ENCODE peak calls at places on chromosomes 5 and 9, in ten cellular contexts. B is psoas muscle; X is prostate gland; S is CD4-positive, CD25-positive, alpha-beta regulatory T cell; A is SJSA1; R is neuronal stem cell; U is CD8-positive, alpha-beta memory T cell; K is PC-3; T is WERI-Rb-1; P is colonic mucosa. Z is an unnamed sample. For H3K27me3, the result is how much of the 10 kb centered on the place peaks cover.

GRCh38 chr5:179420476-179420875 is 75.2 kb upstream of the ADAMTS2 start:
- DNase-seq in B (no peak), X (no peak), S (no peak), A (no peak), R (no peak), U (no peak), K (no peak), T (no peak), P (no peak), Z (no peak)

GRCh38 chr5:77396017-77396416 is 96.1 kb downstream of the WDR41 start:
- DNase-seq in B (no peak), X (no peak), S (no peak), A (no peak), R (no peak), U (no peak), K (no peak), T (no peak), P (no peak), Z (no peak)

GRCh38 chr5:165622864-165623536 is 2117.6 kb downstream of the MAT2B start:
- DNase-seq in B (no peak), X (no peak), S (no peak), A (no peak), R (no peak), U (no peak), K (no peak), T (no peak), P (no peak), Z (no peak)

GRCh38 chr5:34691326-34691725 is 35.2 kb downstream of the RAI14 start:
- DNase-seq in B (no peak), X (no peak), S (no peak), A (no peak), R (no peak), U (no peak), K (peak), T (no peak), P (no peak), Z (peak)

GRCh38 chr9:126705767-126706697 is 92.3 kb downstream of the LMX1B start:
- DNase-seq in B (peak), X (peak), S (peak), A (peak), R (no peak), U (peak), K (peak), T (peak), P (peak), Z (peak)

GRCh38 chr5:42423285-42424152 is at the start of gene GHR:
- DNase-seq in B (peak), X (peak), S (no peak), A (peak), R (peak), U (no peak), K (peak), T (peak), P (peak), Z (peak)

GRCh38 chr5:136053336-136054121 is 24.7 kb downstream of the TGFBI start:
- DNase-seq in B (peak), X (no peak), S (no peak), A (peak), R (no peak), U (no peak), K (peak), T (no peak), P (no peak), Z (peak)

GRCh38 chr5:179294891-179295777 is 50.1 kb downstream of the ADAMTS2 start:
- DNase-seq in B (peak), X (no peak), S (no peak), A (no peak), R (no peak), U (no peak), K (no peak), T (no peak), P (no peak), Z (peak)

GRCh38 chr5:116673453-116673852 is 98.8 kb upstream of the SEMA6A start:
- DNase-seq in B (no peak), X (no peak), S (no peak), A (no peak), R (no peak), U (no peak), K (no peak), T (no peak), P (no peak), Z (no peak)

GRCh38 chr9:87271696-87272477 is 225.8 kb upstream of the DAPK1 start:
- DNase-seq in B (no peak), X (no peak), S (no peak), A (peak), R (no peak), U (peak), K (no peak), T (no peak), P (no peak), Z (no peak)

GRCh38 chr5:77620404-77620803 is 18.1 kb downstream of the OTP start:
- DNase-seq in B (no peak), X (no peak), S (no peak), A (no peak), R (no peak), U (no peak), K (peak), T (no peak), P (no peak), Z (no peak)

GRCh38 chr5:159582756-159583523 is 252.7 kb upstream of the IL12B start:
- DNase-seq in B (no peak), X (no peak), S (no peak), A (peak), R (no peak), U (no peak), K (peak), T (no peak), P (no peak), Z (peak)

GRCh38 chr5:76202182-76202581 is 119.0 kb downstream of the SV2C start:
- DNase-seq in B (no peak), X (no peak), S (no peak), A (no peak), R (no peak), U (no peak), K (no peak), T (no peak), P (no peak), Z (no peak)

GRCh38 chr5:135372654-135373381 is 26.2 kb downstream of the MACROH2A1 start:
- DNase-seq in B (no peak), X (no peak), S (no peak), A (no peak), R (no peak), U (no peak), K (no peak), T (no peak), P (no peak), Z (no peak)

GRCh38 chr9:134892820-134893420 is 12.3 kb downstream of the FCN2 start:
- DNase-seq in B (no peak), X (no peak), S (no peak), A (no peak), R (no peak), U (no peak), K (no peak), T (no peak), P (peak), Z (no peak)

GRCh38 chr5:135135530-135136201 is 101.6 kb upstream of the PITX1 start:
- DNase-seq in B (peak), X (no peak), S (no peak), A (no peak), R (no peak), U (no peak), K (peak), T (no peak), P (peak), Z (peak)

GRCh38 chr9:69452110-69452780 is 127.2 kb downstream of the ENTREP1 start:
- DNase-seq in B (no peak), X (no peak), S (no peak), A (no peak), R (peak), U (no peak), K (no peak), T (no peak), P (no peak), Z (no peak)

GRCh38 chr9:128244443-128245226 is 31.2 kb downstream of the GOLGA2 start:
- DNase-seq in B (peak), X (no peak), S (no peak), A (peak), R (no peak), U (no peak), K (no peak), T (no peak), P (peak), Z (peak)

GRCh38 chr9:128243486-128244415 is 32.1 kb downstream of the GOLGA2 start:
- DNase-seq in B (peak), X (no peak), S (no peak), A (no peak), R (no peak), U (no peak), K (no peak), T (no peak), P (no peak), Z (no peak)

GRCh38 chr9:128245293-128246151 is 30.3 kb downstream of the GOLGA2 start:
- DNase-seq in B (peak), X (no peak), S (no peak), A (peak), R (no peak), U (no peak), K (no peak), T (no peak), P (peak), Z (peak)

GRCh38 chr9:128242124-128242523 is 33.7 kb downstream of the GOLGA2 start:
- DNase-seq in B (no peak), X (no peak), S (no peak), A (no peak), R (no peak), U (no peak), K (no peak), T (no peak), P (no peak), Z (no peak)

DNA sequence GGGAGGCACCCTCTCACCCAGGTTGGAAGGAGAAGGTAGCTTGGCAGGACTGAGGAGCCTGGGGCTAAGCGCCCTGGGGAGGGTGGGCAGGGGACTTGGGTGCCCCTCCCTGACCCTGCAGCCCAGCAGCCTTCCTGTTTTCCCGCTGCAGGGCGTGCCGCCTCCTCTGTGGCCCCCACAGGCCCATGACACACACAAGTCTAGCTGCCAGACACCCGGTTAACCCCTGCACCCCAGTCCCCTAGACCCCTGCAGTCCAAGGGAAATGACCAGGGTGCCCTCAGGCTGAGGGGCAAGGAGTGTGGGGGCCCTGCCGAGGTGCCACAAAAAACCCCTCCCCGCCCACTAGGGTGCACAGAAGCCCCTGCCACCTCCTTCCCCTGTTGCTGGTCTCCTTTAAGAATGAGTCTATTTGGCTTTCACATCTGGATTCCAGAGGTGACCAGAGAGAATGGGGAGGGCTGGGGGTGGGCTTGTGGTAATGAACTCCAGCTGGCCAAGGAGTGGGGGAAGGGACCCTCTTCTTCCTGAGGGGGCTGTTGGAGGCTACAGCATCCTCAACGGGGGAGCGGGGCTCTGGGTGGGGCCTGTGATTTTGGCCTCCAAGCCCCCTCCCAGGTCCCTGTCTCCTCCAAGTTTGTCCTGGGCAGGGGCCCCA is 32.9 kb downstream of the GOLGA2 start:
- DNase-seq in B (peak), X (no peak), S (no peak), A (no peak), R (no peak), U (no peak), K (no peak), T (no peak), P (no peak), Z (no peak)
- H3K4me3 ChIP-seq in B (no peak), X (no peak), S (no peak), A (no peak), R (no peak), U (no peak), K (no peak), T (no peak), P (no peak), Z (no peak)

GRCh38 chr5:2695200-2695891 is 56.1 kb downstream of the IRX2 start:
- DNase-seq in B (no peak), X (peak), S (no peak), A (no peak), R (no peak), U (no peak), K (peak), T (peak), P (no peak), Z (peak)
- H3K27me3 ChIP-seq in B (under half), X (under half), S (under half), A (under half), R (under half), U (under half), K (under half), T (under half), P (under half), Z (under half)

GRCh38 chr5:123097483-123097870 is 8.4 kb downstream of the PRDM6 start:
- DNase-seq in B (no peak), X (no peak), S (no peak), A (no peak), R (no peak), U (no peak), K (no peak), T (no peak), P (no peak), Z (no peak)

GRCh38 chr5:123095694-123096120 is 6.7 kb downstream of the PRDM6 start:
- DNase-seq in B (no peak), X (no peak), S (no peak), A (no peak), R (no peak), U (no peak), K (no peak), T (no peak), P (no peak), Z (no peak)

GRCh38 chr5:123093279-123094226 is 4.5 kb downstream of the PRDM6 start:
- DNase-seq in B (no peak), X (no peak), S (no peak), A (no peak), R (no peak), U (no peak), K (no peak), T (no peak), P (no peak), Z (no peak)

GRCh38 chr5:123094227-123094918 is 5.3 kb downstream of the PRDM6 start:
- DNase-seq in B (no peak), X (no peak), S (no peak), A (no peak), R (no peak), U (no peak), K (no peak), T (no peak), P (no peak), Z (no peak)

DNA sequence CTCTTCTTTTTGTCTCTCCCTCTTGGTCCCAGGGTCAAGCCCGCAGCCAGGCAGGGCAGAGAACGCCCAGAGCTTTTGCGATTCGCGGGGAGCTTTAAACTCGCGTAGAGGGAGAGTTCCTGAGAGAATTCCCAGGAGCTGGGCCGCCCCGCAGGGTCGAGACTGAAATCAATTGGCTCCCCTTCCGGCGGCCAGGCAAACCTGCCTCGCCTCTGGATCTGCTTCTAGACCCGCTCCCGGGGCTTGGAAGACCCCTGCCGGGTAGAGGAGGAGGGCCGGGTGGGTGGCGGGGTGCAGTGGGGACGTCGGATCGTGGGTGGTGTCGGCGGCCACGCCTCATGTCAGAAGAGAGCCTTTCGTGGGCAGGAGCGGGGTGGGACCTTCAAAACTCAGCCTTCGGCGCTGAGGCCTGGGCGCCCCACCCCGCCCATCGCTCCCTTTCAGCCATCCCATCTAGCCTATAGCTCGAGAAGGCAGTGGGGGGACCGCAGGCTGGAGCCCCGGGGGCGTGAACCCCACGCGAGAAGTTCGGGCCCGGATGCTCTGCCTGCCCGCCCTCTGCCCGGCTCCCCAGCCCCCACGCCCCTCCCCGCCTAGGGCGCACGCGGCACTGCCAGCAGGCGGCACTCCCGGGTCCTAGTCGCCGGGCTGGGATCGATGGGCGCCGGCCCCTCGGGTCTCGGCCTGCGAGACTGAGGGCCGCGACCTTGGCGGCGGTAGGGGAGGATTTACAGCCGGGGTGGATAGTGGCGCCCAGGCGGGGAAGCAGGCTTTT is 6.1 kb downstream of the PRDM6 start:
- DNase-seq in B (peak), X (no peak), S (no peak), A (no peak), R (no peak), U (no peak), K (no peak), T (no peak), P (no peak), Z (no peak)
- H3K4me3 ChIP-seq in B (peak), X (no peak), S (no peak), A (no peak), R (peak), U (no peak), K (no peak), T (peak), P (no peak), Z (no peak)

DNA sequence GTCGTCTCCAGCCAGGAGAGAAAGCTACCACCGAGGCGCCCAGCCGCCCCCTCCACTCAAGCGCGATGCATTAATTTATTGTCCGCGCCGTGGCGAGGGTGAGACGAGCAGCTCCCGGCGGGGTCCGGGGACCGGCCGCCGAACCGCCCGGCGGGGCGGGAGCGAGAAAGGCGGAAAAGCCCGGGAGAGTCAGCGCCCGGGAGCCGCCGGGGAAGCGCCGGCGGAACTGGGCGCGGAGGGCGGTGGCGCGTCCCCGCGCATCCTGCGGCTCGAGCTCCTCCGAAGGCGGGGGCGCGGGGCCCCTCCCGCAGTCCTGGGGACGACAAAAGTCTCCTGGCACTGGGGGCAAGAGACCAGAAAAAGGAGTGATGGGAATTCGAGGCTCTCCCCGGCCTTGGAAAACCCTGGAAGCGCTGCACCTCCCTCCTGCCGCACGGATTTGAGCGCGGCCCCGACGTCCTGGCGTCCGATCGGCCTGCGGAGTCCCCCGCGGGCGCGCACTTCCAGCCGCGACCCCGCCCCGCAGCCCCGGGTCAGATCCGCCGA is at the start of gene EPB41L4A:
- DNase-seq in B (no peak), X (peak), S (no peak), A (peak), R (peak), U (no peak), K (no peak), T (peak), P (peak), Z (peak)
- H3K27me3 ChIP-seq in B (under half), X (under half), S (under half), A (half or more), R (under half), U (under half), K (half or more), T (under half), P (under half), Z (under half)

DNA sequence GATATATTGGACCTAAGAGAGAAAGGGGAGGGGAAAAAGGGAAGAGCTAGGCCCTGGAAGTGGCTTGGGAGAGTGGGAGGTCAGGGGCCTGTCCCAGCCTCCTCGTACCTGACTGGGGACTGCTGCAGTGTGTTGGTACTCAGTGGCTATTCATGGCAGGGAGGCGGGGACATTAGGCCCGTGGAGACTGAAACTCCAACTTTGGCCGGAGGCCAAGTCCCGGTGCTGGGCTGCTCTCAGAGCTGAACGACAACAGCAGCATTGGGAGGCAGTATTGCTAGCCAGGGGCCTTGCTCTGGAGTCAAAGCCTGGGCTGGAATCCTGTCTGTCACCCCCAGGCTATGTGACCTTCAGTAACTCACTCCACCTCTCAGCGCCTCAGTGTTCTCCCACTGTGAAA is 37.8 kb downstream of the NEURL1B start:
- DNase-seq in B (no peak), X (no peak), S (no peak), A (no peak), R (no peak), U (no peak), K (no peak), T (no peak), P (no peak), Z (no peak)
- H3K4me3 ChIP-seq in B (no peak), X (no peak), S (no peak), A (no peak), R (no peak), U (no peak), K (no peak), T (no peak), P (no peak), Z (no peak)

GRCh38 chr9:128411373-128412119 is 9.1 kb upstream of the CERCAM start:
- DNase-seq in B (no peak), X (no peak), S (no peak), A (no peak), R (no peak), U (no peak), K (no peak), T (no peak), P (no peak), Z (no peak)
- H3K27me3 ChIP-seq in B (under half), X (under half), S (under half), A (under half), R (half or more), U (under half), K (under half), T (under half), P (under half), Z (under half)

DNA sequence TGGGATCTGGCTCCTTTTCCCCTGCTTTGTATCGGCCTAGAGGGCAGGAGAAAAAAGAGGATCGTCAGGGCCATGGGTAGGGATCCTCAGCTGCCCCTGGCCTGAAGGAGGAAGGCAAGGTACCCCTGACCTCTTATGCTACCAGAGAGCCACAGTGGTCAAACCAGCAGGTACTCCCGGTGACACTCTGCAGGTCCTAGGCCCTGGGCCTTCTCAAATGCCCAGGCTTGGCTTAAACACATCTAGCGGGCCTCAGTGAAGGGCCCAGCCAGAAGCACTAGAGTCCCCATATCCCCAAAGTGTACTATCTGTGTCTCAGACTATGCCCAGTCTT is 3.5 kb downstream of the IRF1 start:
- DNase-seq in B (no peak), X (no peak), S (no peak), A (no peak), R (no peak), U (peak), K (no peak), T (no peak), P (peak), Z (no peak)
- H3K4me3 ChIP-seq in B (peak), X (no peak), S (peak), A (no peak), R (no peak), U (peak), K (no peak), T (no peak), P (peak), Z (no peak)